ENCODE peak calls at places on chromosomes 16 and 17, in eight cellular contexts. V is esophagus squamous epithelium, A is heart left ventricle, I is stomach, F is uterus, E is H1, N is Peyer's patch, K is transverse colon. W is an unnamed sample. For H3K4me1, the result is how much of the 10 kb centered on the place peaks cover.

GRCh38 chr16:68658974-68659360 is 13.9 kb downstream of the CDH3 start:
- DNase-seq in V (no peak), A (no peak), I (no peak), F (no peak), E (no peak), N (no peak), K (no peak), W (no peak)

GRCh38 chr17:77326636-77327035 is 185.9 kb downstream of the SEC14L1 start:
- DNase-seq in V (no peak), A (peak), I (peak), F (peak), E (no peak), N (peak), K (no peak), W (no peak)

GRCh38 chr17:37792787-37793186 is 47.9 kb upstream of the HNF1B start:
- DNase-seq in V (no peak), A (no peak), I (no peak), F (no peak), E (no peak), N (no peak), K (no peak), W (no peak)

GRCh38 chr17:32528825-32529224 is 42.0 kb downstream of the CDK5R1 start:
- DNase-seq in V (no peak), A (no peak), I (no peak), F (no peak), E (no peak), N (no peak), K (no peak), W (no peak)

GRCh38 chr16:84334058-84334457 is 34.3 kb upstream of the ATP2C2 start:
- DNase-seq in V (no peak), A (no peak), I (no peak), F (no peak), E (no peak), N (no peak), K (peak), W (no peak)

GRCh38 chr16:75113046-75113491 is 3.5 kb downstream of the LDHD start:
- DNase-seq in V (no peak), A (no peak), I (no peak), F (no peak), E (no peak), N (no peak), K (no peak), W (no peak)

GRCh38 chr16:15765116-15765515 is 91.7 kb downstream of the MYH11 start:
- DNase-seq in V (no peak), A (no peak), I (no peak), F (no peak), E (no peak), N (no peak), K (no peak), W (no peak)

GRCh38 chr17:60901222-60901621 is 223.6 kb downstream of the BCAS3 start:
- DNase-seq in V (no peak), A (no peak), I (no peak), F (no peak), E (no peak), N (no peak), K (no peak), W (no peak)

GRCh38 chr17:30920282-30920681 is 1.5 kb upstream of the ADAP2 start:
- DNase-seq in V (no peak), A (peak), I (no peak), F (no peak), E (peak), N (no peak), K (no peak), W (no peak)

GRCh38 chr17:13266596-13266995 is 248.8 kb upstream of the ELAC2 start:
- DNase-seq in V (no peak), A (no peak), I (no peak), F (no peak), E (no peak), N (no peak), K (no peak), W (no peak)

GRCh38 chr17:39141294-39141693 is 10.1 kb downstream of the PLXDC1 start:
- DNase-seq in V (no peak), A (no peak), I (no peak), F (no peak), E (no peak), N (no peak), K (no peak), W (no peak)

GRCh38 chr17:63841350-63842172 is 924 bp downstream of the SMARCD2 start:
- DNase-seq in V (no peak), A (peak), I (peak), F (peak), E (no peak), N (peak), K (peak), W (peak)

GRCh38 chr16:87725596-87726235 is 40.1 kb downstream of the KLHDC4 start:
- DNase-seq in V (no peak), A (no peak), I (no peak), F (no peak), E (no peak), N (no peak), K (no peak), W (no peak)

GRCh38 chr17:40791808-40792436 is 7.8 kb downstream of the KRT28 start:
- DNase-seq in V (no peak), A (no peak), I (no peak), F (no peak), E (no peak), N (no peak), K (no peak), W (no peak)

GRCh38 chr17:60134396-60135159 is 15.2 kb upstream of the CA4 start:
- DNase-seq in V (no peak), A (peak), I (peak), F (no peak), E (no peak), N (peak), K (no peak), W (no peak)

GRCh38 chr17:50837286-50837979 is 2.0 kb downstream of the WFIKKN2 start:
- DNase-seq in V (no peak), A (no peak), I (no peak), F (no peak), E (no peak), N (no peak), K (no peak), W (no peak)

GRCh38 chr17:67165201-67165600 is 79.8 kb downstream of the HELZ start:
- DNase-seq in V (no peak), A (peak), I (no peak), F (no peak), E (no peak), N (no peak), K (no peak), W (peak)

GRCh38 chr16:58640949-58641348 is 11.3 kb upstream of the CNOT1 start:
- DNase-seq in V (no peak), A (no peak), I (no peak), F (no peak), E (no peak), N (no peak), K (no peak), W (no peak)

GRCh38 chr16:4663756-4664465 is 29.5 kb upstream of the NUDT16L1 start:
- DNase-seq in V (no peak), A (peak), I (peak), F (no peak), E (no peak), N (peak), K (peak), W (no peak)

GRCh38 chr17:30824002-30824355 is 513 bp downstream of the CRLF3 start:
- DNase-seq in V (no peak), A (no peak), I (no peak), F (no peak), E (no peak), N (no peak), K (peak), W (no peak)

GRCh38 chr17:50338645-50339044 is 7.3 kb upstream of the XYLT2 start:
- DNase-seq in V (no peak), A (no peak), I (no peak), F (no peak), E (no peak), N (no peak), K (no peak), W (no peak)

GRCh38 chr17:78962345-78962983 is 17.3 kb downstream of the LGALS3BP start:
- DNase-seq in V (no peak), A (no peak), I (peak), F (no peak), E (no peak), N (peak), K (peak), W (no peak)

GRCh38 chr16:68236804-68237242 is 896 bp upstream of the ESRP2 start:
- DNase-seq in V (no peak), A (peak), I (no peak), F (no peak), E (no peak), N (peak), K (peak), W (no peak)

GRCh38 chr17:76612977-76613851 is 27.6 kb upstream of the ST6GALNAC2 start:
- DNase-seq in V (no peak), A (no peak), I (no peak), F (no peak), E (peak), N (no peak), K (no peak), W (no peak)

GRCh38 chr16:69378760-69379159 is 7.0 kb downstream of the TERF2 start:
- DNase-seq in V (no peak), A (no peak), I (no peak), F (no peak), E (no peak), N (no peak), K (no peak), W (no peak)

GRCh38 chr17:9024497-9024896 is 3.2 kb downstream of the NTN1 start:
- DNase-seq in V (no peak), A (no peak), I (no peak), F (no peak), E (no peak), N (no peak), K (no peak), W (no peak)

GRCh38 chr17:73984981-73985380 is 218.5 kb upstream of the RPL38 start:
- DNase-seq in V (no peak), A (no peak), I (no peak), F (no peak), E (no peak), N (no peak), K (no peak), W (no peak)

GRCh38 chr17:49508061-49508865 is 13.2 kb downstream of the NGFR start:
- DNase-seq in V (no peak), A (no peak), I (no peak), F (no peak), E (peak), N (peak), K (no peak), W (no peak)

DNA sequence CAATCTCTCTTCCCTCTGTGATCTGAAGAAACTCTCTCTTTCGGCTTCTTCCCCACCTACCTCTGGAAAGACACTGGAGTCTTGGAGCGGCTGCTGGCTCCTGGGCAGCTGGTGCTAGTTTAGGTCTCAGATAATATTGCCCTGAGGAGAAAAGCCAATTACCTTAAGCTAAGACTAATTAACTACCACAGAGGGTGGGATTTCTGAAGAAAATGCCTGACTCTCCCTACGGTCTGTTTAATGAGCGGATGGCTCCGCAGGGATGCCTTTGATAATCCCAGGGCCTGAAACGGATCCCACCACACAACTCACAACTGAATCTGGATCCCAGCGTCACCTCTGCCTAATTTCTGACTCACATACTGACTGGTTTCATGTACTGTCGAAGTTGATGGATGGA is 127.0 kb upstream of the NLRP1 start:
- DNase-seq in V (no peak), A (no peak), I (no peak), F (no peak), E (no peak), N (no peak), K (no peak), W (no peak)
- H3K4me1 ChIP-seq in V (under half), A (under half), I (under half), F (under half), E (under half), N (under half), K (under half), W (under half)

GRCh38 chr17:48051278-48051677 is 3.1 kb downstream of the NFE2L1 start:
- DNase-seq in V (no peak), A (no peak), I (no peak), F (peak), E (no peak), N (no peak), K (no peak), W (no peak)

GRCh38 chr17:48054238-48055185 is 6.4 kb downstream of the NFE2L1 start:
- DNase-seq in V (no peak), A (peak), I (peak), F (peak), E (peak), N (no peak), K (peak), W (peak)

GRCh38 chr17:48052956-48053757 is 5.0 kb downstream of the NFE2L1 start:
- DNase-seq in V (no peak), A (peak), I (peak), F (peak), E (no peak), N (no peak), K (peak), W (peak)

GRCh38 chr17:48053758-48054237 is 5.6 kb downstream of the NFE2L1 start:
- DNase-seq in V (no peak), A (no peak), I (no peak), F (no peak), E (no peak), N (no peak), K (no peak), W (no peak)

GRCh38 chr17:48051706-48052486 is 3.7 kb downstream of the NFE2L1 start:
- DNase-seq in V (no peak), A (peak), I (peak), F (peak), E (no peak), N (no peak), K (peak), W (peak)
- TF ChIP-seq POLR2A in V (no peak), A (no peak), I (no peak), F (no peak), E (no peak), N (no peak), K (no peak), W (no peak)

GRCh38 chr17:81366648-81367047 is 28.6 kb upstream of the BAHCC1 start:
- DNase-seq in V (no peak), A (no peak), I (no peak), F (no peak), E (no peak), N (no peak), K (no peak), W (no peak)
- H3K4me3 ChIP-seq in V (no peak), A (no peak), I (no peak), F (no peak), E (no peak), N (no peak), K (no peak), W (no peak)

GRCh38 chr17:17073627-17074521 is 31.6 kb downstream of the MPRIP start:
- DNase-seq in V (no peak), A (no peak), I (no peak), F (peak), E (no peak), N (peak), K (no peak), W (no peak)
- H3K4me1 ChIP-seq in V (under half), A (half or more), I (half or more), F (under half), E (under half), N (under half), K (half or more), W (half or more)

DNA sequence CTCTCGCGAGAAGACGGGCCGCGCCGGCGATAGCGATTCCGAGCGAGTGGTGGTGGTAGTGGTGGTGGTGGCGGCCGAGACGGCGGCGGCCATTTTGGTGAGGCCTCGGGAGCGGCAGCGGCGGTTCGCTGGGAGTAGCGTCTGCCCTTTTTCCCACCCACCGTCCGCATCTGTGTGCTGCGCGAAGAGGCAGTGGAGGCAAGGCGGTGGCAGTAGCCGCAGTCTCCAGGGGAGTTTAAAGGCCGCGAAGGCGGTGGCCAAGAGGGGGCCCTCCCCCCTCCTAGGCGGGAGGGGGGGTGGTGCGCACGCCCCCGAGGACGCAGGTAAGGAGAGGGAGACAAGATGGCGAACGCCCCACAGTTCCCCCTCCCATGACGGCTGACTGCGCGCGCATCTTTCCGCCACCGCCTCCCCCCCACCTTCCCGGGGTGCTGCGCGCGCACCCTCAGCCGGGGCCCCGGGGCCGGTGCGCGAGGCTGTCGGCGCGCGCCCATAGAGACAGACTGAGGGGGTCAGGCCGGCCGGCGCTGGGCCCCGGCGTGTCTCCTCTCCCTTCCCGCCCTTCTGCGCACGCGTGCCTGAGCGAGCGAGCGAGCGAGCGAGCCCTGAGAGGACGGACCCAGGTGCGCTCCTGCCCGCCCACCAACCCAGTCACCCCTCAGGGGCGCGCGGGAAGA is 694 bp upstream of the SRCAP start:
- DNase-seq in V (peak), A (peak), I (peak), F (peak), E (peak), N (peak), K (peak), W (peak)
- TF ChIP-seq POLR2A in V (peak), A (peak), I (peak), F (peak), E (peak), N (peak), K (peak), W (peak)

DNA sequence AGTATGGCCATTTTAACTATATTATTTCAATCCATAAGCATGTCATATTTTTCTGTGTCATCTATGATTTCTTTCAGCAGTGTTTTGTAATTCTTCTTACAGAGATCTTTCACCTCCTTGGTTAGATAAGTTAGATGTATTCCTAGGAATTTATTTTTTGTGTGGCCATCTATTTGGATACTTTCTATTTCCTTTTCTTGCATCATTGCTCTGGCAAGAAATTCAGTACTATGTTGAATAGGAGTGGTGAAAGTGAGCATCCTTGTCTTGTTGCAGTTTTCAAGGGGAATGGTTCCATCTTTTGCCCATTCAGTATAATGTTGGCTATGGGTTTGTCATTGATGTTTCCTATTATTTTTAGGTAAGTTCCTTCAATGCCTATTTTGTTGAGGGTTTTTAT is 15.1 kb upstream of the ABCA9 start:
- DNase-seq in V (no peak), A (no peak), I (no peak), F (no peak), E (no peak), N (no peak), K (no peak), W (no peak)
- H3K4me3 ChIP-seq in V (no peak), A (no peak), I (no peak), F (no peak), E (no peak), N (no peak), K (no peak), W (no peak)

W was measured in tibial nerve.